ENCODE peak calls at places on chromosome 1, in ten cellular contexts. N is HTR-8/SVneo; U is stimulated activated CD8-positive, alpha-beta memory T cell treated with anti-CD3 and anti-CD28 coated beads, Interleukin-2, amount 100 ng/mL, for 48 hours; J is NCI-H2171; Z is endothelial cell; H is mesothelial cell of epicardium; W is fibroblast of gingiva; X is NB4; F is GM19239; S is BE2C. T is an unnamed sample.

GRCh38 chr1:195597929-195598328 is 1010.3 kb downstream of the KCNT2 start:
- DNase-seq in N (no peak), U (no peak), J (no peak), Z (no peak), H (no peak), W (no peak), X (no peak), F (no peak), S (no peak), T (no peak)

GRCh38 chr1:94993931-94994645 is 67.2 kb upstream of the CNN3 start:
- DNase-seq in N (no peak), U (no peak), J (no peak), Z (no peak), H (no peak), W (no peak), X (no peak), F (no peak), S (no peak), T (peak)

GRCh38 chr1:5815716-5816115 is 176.5 kb downstream of the NPHP4 start:
- DNase-seq in N (no peak), U (no peak), J (no peak), Z (no peak), H (no peak), W (no peak), X (no peak), F (no peak), S (no peak), T (no peak)

GRCh38 chr1:177950506-177950905 is 19.4 kb downstream of the SEC16B start:
- DNase-seq in N (no peak), U (no peak), J (no peak), Z (no peak), H (no peak), W (no peak), X (no peak), F (no peak), S (no peak), T (no peak)

GRCh38 chr1:15489052-15489736 is 13.3 kb downstream of the CELA2B start:
- DNase-seq in N (no peak), U (no peak), J (peak), Z (no peak), H (no peak), W (no peak), X (no peak), F (no peak), S (peak), T (no peak)

GRCh38 chr1:2192031-2192995 is 2.3 kb downstream of the FAAP20 start:
- DNase-seq in N (no peak), U (no peak), J (no peak), Z (no peak), H (no peak), W (peak), X (no peak), F (no peak), S (no peak), T (no peak)

GRCh38 chr1:10776206-10776905 is 20.1 kb downstream of the CASZ1 start:
- DNase-seq in N (no peak), U (no peak), J (peak), Z (no peak), H (no peak), W (no peak), X (no peak), F (no peak), S (no peak), T (no peak)

GRCh38 chr1:243459059-243459458 is 203.2 kb downstream of the SDCCAG8 start:
- DNase-seq in N (no peak), U (no peak), J (no peak), Z (no peak), H (no peak), W (no peak), X (peak), F (no peak), S (no peak), T (no peak)

GRCh38 chr1:29197590-29197924 is 15.9 kb upstream of the SRSF4 start:
- DNase-seq in N (peak), U (no peak), J (peak), Z (peak), H (no peak), W (peak), X (peak), F (peak), S (peak), T (no peak)

GRCh38 chr1:208252126-208252853 is 8.1 kb upstream of the PLXNA2 start:
- DNase-seq in N (peak), U (no peak), J (no peak), Z (no peak), H (no peak), W (no peak), X (peak), F (no peak), S (peak), T (no peak)

GRCh38 chr1:110214454-110215404 is 4.6 kb downstream of the KCNC4 start:
- DNase-seq in N (no peak), U (no peak), J (no peak), Z (no peak), H (no peak), W (no peak), X (no peak), F (no peak), S (peak), T (no peak)

GRCh38 chr1:46996659-46997281 is 26.7 kb upstream of the CYP4X1 start:
- DNase-seq in N (no peak), U (no peak), J (no peak), Z (no peak), H (no peak), W (no peak), X (peak), F (no peak), S (no peak), T (no peak)

GRCh38 chr1:97082160-97082848 is 360.7 kb downstream of the PTBP2 start:
- DNase-seq in N (no peak), U (no peak), J (no peak), Z (no peak), H (no peak), W (no peak), X (no peak), F (no peak), S (no peak), T (no peak)

GRCh38 chr1:37167479-37167878 is 133.2 kb upstream of the GRIK3 start:
- DNase-seq in N (no peak), U (no peak), J (no peak), Z (no peak), H (no peak), W (no peak), X (no peak), F (no peak), S (no peak), T (no peak)

GRCh38 chr1:62144238-62144831 is 50.3 kb upstream of the L1TD1 start:
- DNase-seq in N (peak), U (peak), J (peak), Z (peak), H (no peak), W (peak), X (peak), F (no peak), S (peak), T (peak)

GRCh38 chr1:29416825-29417557 is 180.7 kb downstream of the PTPRU start:
- DNase-seq in N (no peak), U (no peak), J (no peak), Z (no peak), H (no peak), W (peak), X (no peak), F (no peak), S (peak), T (no peak)

GRCh38 chr1:241520080-241520465 is 518 bp upstream of the FH start:
- DNase-seq in N (no peak), U (no peak), J (no peak), Z (no peak), H (no peak), W (no peak), X (no peak), F (no peak), S (no peak), T (no peak)

GRCh38 chr1:161816201-161816600 is 50.1 kb downstream of the ATF6 start:
- DNase-seq in N (no peak), U (no peak), J (no peak), Z (no peak), H (no peak), W (peak), X (peak), F (no peak), S (peak), T (no peak)

GRCh38 chr1:24108334-24109165 is 3.4 kb downstream of the MYOM3 start:
- DNase-seq in N (peak), U (no peak), J (no peak), Z (no peak), H (no peak), W (peak), X (no peak), F (no peak), S (no peak), T (no peak)

GRCh38 chr1:192489748-192490147 is 85.8 kb upstream of the RGS1 start:
- DNase-seq in N (no peak), U (no peak), J (peak), Z (peak), H (no peak), W (peak), X (peak), F (no peak), S (peak), T (no peak)

GRCh38 chr1:109516872-109517271 is 7.3 kb upstream of the AMIGO1 start:
- DNase-seq in N (no peak), U (no peak), J (no peak), Z (no peak), H (no peak), W (peak), X (no peak), F (no peak), S (no peak), T (no peak)

GRCh38 chr1:1625824-1626206 is 6.2 kb upstream of the MMP23B start:
- DNase-seq in N (no peak), U (no peak), J (no peak), Z (no peak), H (no peak), W (no peak), X (no peak), F (no peak), S (no peak), T (no peak)